ENCODE peak calls at places on chromosome 2, in six cellular contexts. G is colonic mucosa, P is dorsolateral prefrontal cortex, R is PC-9, S is lung, N is ovary. M is an unnamed sample. For H3K27me3, the result is how much of the 10 kb centered on the place peaks cover.

GRCh38 chr2:8575011-8575750 is 106.7 kb upstream of the ID2 start:
- DNase-seq in G (no peak), P (peak), R (no peak), S (no peak), N (peak), M (no peak)

GRCh38 chr2:231795525-231796327 is 9.5 kb downstream of the COPS7B start:
- DNase-seq in G (peak), P (no peak), R (peak), S (no peak), N (no peak), M (peak)

GRCh38 chr2:230967113-230967512 is 28.8 kb upstream of the SPATA3 start:
- DNase-seq in G (no peak), P (no peak), R (no peak), S (no peak), N (no peak), M (no peak)

GRCh38 chr2:187336332-187336731 is 111.7 kb downstream of the CALCRL start:
- DNase-seq in G (no peak), P (no peak), R (no peak), S (no peak), N (no peak), M (no peak)

GRCh38 chr2:121501070-121501469 is 29.6 kb upstream of the RNU4ATAC start:
- DNase-seq in G (no peak), P (no peak), R (no peak), S (no peak), N (no peak), M (no peak)

GRCh38 chr2:2570360-2570759 is 239.3 kb upstream of the MYT1L start:
- DNase-seq in G (no peak), P (no peak), R (no peak), S (no peak), N (no peak), M (no peak)

GRCh38 chr2:26563686-26564085 is 77.5 kb downstream of the CIB4 start:
- DNase-seq in G (no peak), P (no peak), R (no peak), S (no peak), N (no peak), M (no peak)

GRCh38 chr2:113253453-113253852 is 25.3 kb downstream of the PAX8 start:
- DNase-seq in G (no peak), P (no peak), R (no peak), S (no peak), N (no peak), M (no peak)

GRCh38 chr2:228613133-228613532 is 431.6 kb upstream of the SPHKAP start:
- DNase-seq in G (no peak), P (no peak), R (no peak), S (no peak), N (no peak), M (peak)

GRCh38 chr2:42783511-42783910 is 8.9 kb downstream of the HAAO start:
- DNase-seq in G (peak), P (no peak), R (no peak), S (no peak), N (no peak), M (no peak)

GRCh38 chr2:102449370-102449974 is 23.6 kb upstream of the SLC9A4 start:
- DNase-seq in G (peak), P (peak), R (peak), S (peak), N (no peak), M (no peak)

GRCh38 chr2:130839011-130839780 is 2.5 kb downstream of the ARHGEF4 start:
- DNase-seq in G (no peak), P (no peak), R (no peak), S (no peak), N (no peak), M (no peak)

GRCh38 chr2:41967426-41968181 is 80.2 kb upstream of the PKDCC start:
- DNase-seq in G (peak), P (no peak), R (no peak), S (peak), N (no peak), M (no peak)

GRCh38 chr2:164948540-164948939 is 6.8 kb downstream of the SLC38A11 start:
- DNase-seq in G (no peak), P (no peak), R (no peak), S (no peak), N (no peak), M (no peak)

GRCh38 chr2:157894694-157895450 is 18.7 kb upstream of the ACVR1 start:
- DNase-seq in G (no peak), P (no peak), R (no peak), S (no peak), N (no peak), M (no peak)

GRCh38 chr2:157628532-157629415 is at the start of gene ACVR1C:
- DNase-seq in G (peak), P (peak), R (peak), S (peak), N (peak), M (peak)

GRCh38 chr2:222055328-222055727 is 243.5 kb downstream of the PAX3 start:
- DNase-seq in G (no peak), P (no peak), R (no peak), S (no peak), N (no peak), M (no peak)

GRCh38 chr2:119283873-119284331 is 60.3 kb downstream of the STEAP3 start:
- DNase-seq in G (no peak), P (peak), R (peak), S (peak), N (no peak), M (peak)

GRCh38 chr2:25744055-25744454 is 70.7 kb upstream of the DTNB start:
- DNase-seq in G (no peak), P (no peak), R (no peak), S (no peak), N (no peak), M (no peak)

GRCh38 chr2:75053484-75054112 is 95.2 kb downstream of the POLE4 start:
- DNase-seq in G (no peak), P (no peak), R (peak), S (no peak), N (no peak), M (no peak)

GRCh38 chr2:169670215-169670651 is 24.0 kb downstream of the CFAP210 start:
- DNase-seq in G (no peak), P (no peak), R (no peak), S (no peak), N (no peak), M (no peak)

GRCh38 chr2:236319036-236319435 is 54.8 kb upstream of the ASB18 start:
- DNase-seq in G (no peak), P (no peak), R (no peak), S (no peak), N (no peak), M (no peak)
- TF ChIP-seq CTCF in G (no peak), P (no peak), R (no peak), S (no peak), N (no peak), M (no peak)

DNA sequence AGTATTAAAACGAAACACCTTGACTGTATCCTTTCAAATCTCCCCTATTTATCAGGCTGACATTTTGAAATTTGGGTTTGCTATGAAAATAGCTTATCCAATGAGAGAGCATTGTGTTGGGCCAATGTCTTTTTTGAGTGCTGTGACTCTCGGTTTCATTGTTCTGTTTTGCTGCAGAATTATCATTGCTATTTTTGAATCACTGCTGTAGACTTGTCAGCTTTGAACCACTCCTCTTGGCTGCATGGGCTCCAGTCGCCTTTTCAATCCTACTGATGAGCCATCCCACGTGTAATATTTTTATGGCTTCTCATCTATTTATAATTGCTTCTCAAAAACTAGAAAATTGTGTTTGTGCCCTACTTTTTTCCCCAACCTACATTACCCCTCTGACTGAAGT is 322.8 kb downstream of the LNPK start:
- DNase-seq in G (no peak), P (no peak), R (no peak), S (no peak), N (no peak), M (no peak)
- H3K27me3 ChIP-seq in G (under half), P (under half), R (under half), S (under half), N (under half), M (under half)

GRCh38 chr2:107263596-107264090 is 377.7 kb upstream of the ST6GAL2 start:
- DNase-seq in G (no peak), P (no peak), R (no peak), S (no peak), N (no peak), M (peak)
- H3K4me3 ChIP-seq in G (no peak), P (no peak), R (no peak), S (no peak), N (no peak), M (no peak)

GRCh38 chr2:126930970-126931590 is 32.4 kb downstream of the TEX51 start:
- DNase-seq in G (no peak), P (no peak), R (no peak), S (peak), N (no peak), M (no peak)
- TF ChIP-seq CTCF in G (no peak), P (no peak), R (no peak), S (no peak), N (no peak), M (no peak)

GRCh38 chr2:176114930-176115625 is 1.5 kb upstream of the HOXD10 start:
- DNase-seq in G (no peak), P (no peak), R (no peak), S (no peak), N (no peak), M (no peak)

GRCh38 chr2:176118606-176119370 is 2.2 kb downstream of the HOXD10 start:
- DNase-seq in G (no peak), P (no peak), R (peak), S (no peak), N (no peak), M (no peak)

GRCh38 chr2:176117823-176118376 is 1.3 kb downstream of the HOXD10 start:
- DNase-seq in G (no peak), P (no peak), R (no peak), S (no peak), N (no peak), M (no peak)

GRCh38 chr2:176115883-176116813 is at the start of gene HOXD10:
- DNase-seq in G (peak), P (no peak), R (no peak), S (no peak), N (peak), M (peak)

DNA sequence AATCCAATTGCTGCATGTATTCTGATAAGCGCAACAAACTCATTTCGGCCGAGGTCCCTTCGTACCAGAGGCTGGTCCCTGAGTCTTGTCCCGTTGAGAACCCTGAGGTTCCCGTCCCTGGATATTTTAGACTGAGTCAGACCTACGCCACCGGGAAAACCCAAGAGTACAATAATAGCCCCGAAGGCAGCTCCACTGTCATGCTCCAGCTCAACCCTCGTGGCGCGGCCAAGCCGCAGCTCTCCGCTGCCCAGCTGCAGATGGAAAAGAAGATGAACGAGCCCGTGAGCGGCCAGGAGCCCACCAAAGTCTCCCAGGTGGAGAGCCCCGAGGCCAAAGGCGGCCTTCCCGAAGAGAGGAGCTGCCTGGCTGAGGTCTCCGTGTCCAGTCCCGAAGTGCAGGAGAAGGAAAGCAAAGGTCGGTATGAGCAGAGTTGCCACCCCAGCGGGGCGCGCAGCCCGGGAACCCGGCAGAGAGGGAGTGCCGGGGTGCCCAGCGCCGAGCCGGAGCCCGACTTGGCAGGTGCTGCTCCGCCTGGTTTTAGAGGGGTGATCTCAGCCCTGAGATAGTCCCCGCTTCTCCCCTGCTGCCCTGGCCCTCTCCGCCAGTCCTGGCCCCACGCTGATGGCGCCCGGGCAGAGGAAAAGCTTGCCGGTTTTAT is 714 bp downstream of the HOXD10 start:
- DNase-seq in G (no peak), P (no peak), R (no peak), S (no peak), N (no peak), M (no peak)
- H3K27me3 ChIP-seq in G (half or more), P (half or more), R (half or more), S (under half), N (under half), M (under half)

GRCh38 chr2:192146069-192147006 is 48.4 kb downstream of the TMEFF2 start:
- DNase-seq in G (no peak), P (no peak), R (no peak), S (no peak), N (no peak), M (peak)
- H3K4me3 ChIP-seq in G (no peak), P (no peak), R (no peak), S (no peak), N (no peak), M (no peak)

GRCh38 chr2:64624108-64624610 is 29.6 kb downstream of the SERTAD2 start:
- DNase-seq in G (no peak), P (no peak), R (no peak), S (no peak), N (no peak), M (no peak)
- TF ChIP-seq CTCF in G (no peak), P (no peak), R (no peak), S (no peak), N (no peak), M (no peak)

GRCh38 chr2:70906022-70906421 is 29.7 kb upstream of the ATP6V1B1 start:
- DNase-seq in G (no peak), P (no peak), R (no peak), S (no peak), N (no peak), M (no peak)

GRCh38 chr2:70903641-70904340 is 31.9 kb upstream of the ATP6V1B1 start:
- DNase-seq in G (no peak), P (no peak), R (no peak), S (no peak), N (no peak), M (no peak)

GRCh38 chr2:70903171-70903570 is 32.5 kb upstream of the ATP6V1B1 start:
- DNase-seq in G (no peak), P (no peak), R (no peak), S (no peak), N (no peak), M (no peak)

GRCh38 chr2:70905443-70905842 is 30.3 kb upstream of the ATP6V1B1 start:
- DNase-seq in G (no peak), P (no peak), R (no peak), S (peak), N (no peak), M (no peak)

GRCh38 chr2:70904371-70905216 is 31.1 kb upstream of the ATP6V1B1 start:
- DNase-seq in G (no peak), P (no peak), R (no peak), S (peak), N (no peak), M (no peak)
- H3K27me3 ChIP-seq in G (under half), P (half or more), R (under half), S (under half), N (under half), M (half or more)

GRCh38 chr2:99822487-99823218 is 319.7 kb downstream of the AFF3 start:
- DNase-seq in G (no peak), P (no peak), R (no peak), S (no peak), N (no peak), M (no peak)
- H3K4me3 ChIP-seq in G (no peak), P (no peak), R (no peak), S (no peak), N (no peak), M (no peak)